ENCODE peak calls at places on chromosomes 7 and 10, in seven cellular contexts. One of them, this sample, is unnamed.

GRCh38 chr7:93092757-93093370 is 24.9 kb downstream of the SAMD9 start:
- DNase-seq in HepG2: peak; percentile 15
- DNase-seq in CD4-positive, alpha-beta memory T cell: no peak
- DNase-seq in aorta: no peak
- DNase-seq in GM23338: peak; percentile 66
- DNase-seq in H1: no peak
- DNase-seq in spleen: no peak
- DNase-seq in this sample: no peak

GRCh38 chr10:61628875-61629513 is 33.7 kb upstream of the CABCOCO1 start:
- DNase-seq in HepG2: peak; percentile 7
- DNase-seq in CD4-positive, alpha-beta memory T cell: no peak
- DNase-seq in aorta: no peak
- DNase-seq in GM23338: peak; percentile 37
- DNase-seq in H1: no peak
- DNase-seq in spleen: no peak
- DNase-seq in this sample: no peak

GRCh38 chr10:43623351-43623750 is 17.1 kb downstream of the ZNF485 start:
- DNase-seq in HepG2: no peak
- DNase-seq in CD4-positive, alpha-beta memory T cell: peak; percentile 37
- DNase-seq in aorta: no peak
- DNase-seq in GM23338: peak; percentile 24
- DNase-seq in H1: no peak
- DNase-seq in spleen: no peak
- DNase-seq in this sample: no peak

GRCh38 chr10:110404374-110404773 is 93.3 kb upstream of the DUSP5 start:
- DNase-seq in HepG2: no peak
- DNase-seq in CD4-positive, alpha-beta memory T cell: no peak
- DNase-seq in aorta: no peak
- DNase-seq in GM23338: no peak
- DNase-seq in H1: no peak
- DNase-seq in spleen: no peak
- DNase-seq in this sample: no peak

GRCh38 chr10:113052076-113052830 is 102.2 kb downstream of the TCF7L2 start:
- DNase-seq in HepG2: no peak
- DNase-seq in CD4-positive, alpha-beta memory T cell: no peak
- DNase-seq in aorta: no peak
- DNase-seq in GM23338: no peak
- DNase-seq in H1: no peak
- DNase-seq in spleen: no peak
- DNase-seq in this sample: no peak

GRCh38 chr7:38147005-38147404 is 31.0 kb upstream of the STARD3NL start:
- DNase-seq in HepG2: peak; percentile 9
- DNase-seq in CD4-positive, alpha-beta memory T cell: no peak
- DNase-seq in aorta: no peak
- DNase-seq in GM23338: no peak
- DNase-seq in H1: no peak
- DNase-seq in spleen: no peak
- DNase-seq in this sample: no peak

GRCh38 chr10:123678376-123678775 is 12.2 kb downstream of the GPR26 start:
- DNase-seq in HepG2: no peak
- DNase-seq in CD4-positive, alpha-beta memory T cell: no peak
- DNase-seq in aorta: no peak
- DNase-seq in GM23338: peak; percentile 56
- DNase-seq in H1: no peak
- DNase-seq in spleen: no peak
- DNase-seq in this sample: no peak

GRCh38 chr7:106110885-106111670 is 1.0 kb downstream of the SYPL1 start:
- DNase-seq in HepG2: no peak
- DNase-seq in CD4-positive, alpha-beta memory T cell: peak; percentile 16
- DNase-seq in aorta: no peak
- DNase-seq in GM23338: no peak
- DNase-seq in H1: no peak
- DNase-seq in spleen: no peak
- DNase-seq in this sample: no peak

GRCh38 chr7:44638611-44639557 is 32.5 kb downstream of the OGDH start:
- DNase-seq in HepG2: peak; percentile 62
- DNase-seq in CD4-positive, alpha-beta memory T cell: peak; percentile 72
- DNase-seq in aorta: peak; percentile 86
- DNase-seq in GM23338: peak; percentile 53
- DNase-seq in H1: peak; percentile 48
- DNase-seq in spleen: peak; percentile 95
- DNase-seq in this sample: peak; percentile 76

GRCh38 chr7:44636926-44637325 is 30.5 kb downstream of the OGDH start:
- DNase-seq in HepG2: no peak
- DNase-seq in CD4-positive, alpha-beta memory T cell: no peak
- DNase-seq in aorta: no peak
- DNase-seq in GM23338: no peak
- DNase-seq in H1: no peak
- DNase-seq in spleen: no peak
- DNase-seq in this sample: no peak

GRCh38 chr7:44639701-44640321 is 33.4 kb downstream of the OGDH start:
- DNase-seq in HepG2: peak; percentile 83
- DNase-seq in CD4-positive, alpha-beta memory T cell: no peak
- DNase-seq in aorta: no peak
- DNase-seq in GM23338: peak; percentile 69
- DNase-seq in H1: no peak
- DNase-seq in spleen: no peak
- DNase-seq in this sample: no peak

GRCh38 chr7:44636041-44636580 is 29.7 kb downstream of the OGDH start:
- DNase-seq in HepG2: no peak
- DNase-seq in CD4-positive, alpha-beta memory T cell: no peak
- DNase-seq in aorta: no peak
- DNase-seq in GM23338: no peak
- DNase-seq in H1: no peak
- DNase-seq in spleen: no peak
- DNase-seq in this sample: no peak

DNA sequence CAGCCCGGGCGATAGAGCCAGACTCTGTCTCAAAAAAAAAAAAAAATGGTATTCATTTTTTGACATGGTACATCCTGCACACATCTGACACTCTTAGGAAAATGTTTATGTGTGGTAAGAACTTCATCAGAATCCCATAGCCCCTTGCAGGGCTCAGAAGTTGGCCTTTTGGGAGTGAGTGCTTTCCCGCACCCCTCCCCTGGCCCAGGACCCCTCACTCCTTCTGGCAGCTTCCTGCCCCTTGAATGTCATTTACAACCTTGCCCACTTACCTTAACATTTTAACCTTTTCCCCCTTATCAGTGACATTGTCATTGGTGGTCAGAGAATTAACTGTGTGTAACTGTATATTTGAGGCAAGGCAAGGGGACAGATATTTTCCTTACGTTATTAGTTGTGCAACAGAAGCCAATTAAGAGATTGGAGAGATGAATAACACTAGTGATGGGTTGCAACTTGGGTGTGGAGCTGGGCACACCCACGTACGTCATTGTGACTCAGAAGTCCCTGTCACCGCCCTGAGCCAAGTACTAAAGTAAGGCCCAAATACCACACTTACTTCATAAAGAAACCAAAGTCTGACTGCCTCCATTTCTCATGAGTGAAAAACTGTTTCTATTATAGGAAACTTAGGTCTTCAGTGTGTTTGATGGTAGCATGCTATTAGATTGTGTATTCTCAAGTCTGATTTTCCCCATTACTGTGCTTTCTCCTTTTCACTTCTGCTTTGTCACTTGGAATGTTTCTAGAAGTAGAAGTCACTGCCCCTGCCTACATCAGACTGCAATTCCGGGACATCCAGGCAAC is 31.6 kb downstream of the OGDH start:
- DNase-seq in HepG2: no peak
- DNase-seq in CD4-positive, alpha-beta memory T cell: peak; percentile 84
- DNase-seq in aorta: no peak
- DNase-seq in GM23338: no peak
- DNase-seq in H1: peak; percentile 23
- DNase-seq in spleen: no peak
- DNase-seq in this sample: peak; percentile 68
- H3K4me3 ChIP-seq in HepG2: no peak overlapping the region
- H3K4me3 ChIP-seq in CD4-positive, alpha-beta memory T cell: peak overlapping the region; percentile 48
- H3K4me3 ChIP-seq in aorta: no peak overlapping the region
- H3K4me3 ChIP-seq in GM23338: no peak overlapping the region
- H3K4me3 ChIP-seq in H1: no peak overlapping the region
- H3K4me3 ChIP-seq in spleen: no peak overlapping the region
- H3K4me3 ChIP-seq in this sample: peak overlapping the region; percentile 5

GRCh38 chr7:138979988-138980574 is 1.1 kb downstream of the KIAA1549 start:
- DNase-seq in HepG2: no peak
- DNase-seq in CD4-positive, alpha-beta memory T cell: no peak
- DNase-seq in aorta: no peak
- DNase-seq in GM23338: no peak
- DNase-seq in H1: no peak
- DNase-seq in spleen: no peak
- DNase-seq in this sample: no peak

GRCh38 chr7:138982204-138982623 is 1.0 kb upstream of the KIAA1549 start:
- DNase-seq in HepG2: no peak
- DNase-seq in CD4-positive, alpha-beta memory T cell: no peak
- DNase-seq in aorta: no peak
- DNase-seq in GM23338: no peak
- DNase-seq in H1: peak; percentile 58
- DNase-seq in spleen: no peak
- DNase-seq in this sample: no peak

GRCh38 chr7:138981332-138982203 is at the start of gene KIAA1549:
- DNase-seq in HepG2: peak; percentile 33
- DNase-seq in CD4-positive, alpha-beta memory T cell: peak; percentile 29
- DNase-seq in aorta: peak; percentile 87
- DNase-seq in GM23338: peak; percentile 85
- DNase-seq in H1: peak; percentile 83
- DNase-seq in spleen: peak; percentile 87
- DNase-seq in this sample: peak; percentile 12

GRCh38 chr7:138979226-138979979 is 1.8 kb downstream of the KIAA1549 start:
- DNase-seq in HepG2: peak; percentile 26
- DNase-seq in CD4-positive, alpha-beta memory T cell: no peak
- DNase-seq in aorta: no peak
- DNase-seq in GM23338: no peak
- DNase-seq in H1: no peak
- DNase-seq in spleen: no peak
- DNase-seq in this sample: no peak

DNA sequence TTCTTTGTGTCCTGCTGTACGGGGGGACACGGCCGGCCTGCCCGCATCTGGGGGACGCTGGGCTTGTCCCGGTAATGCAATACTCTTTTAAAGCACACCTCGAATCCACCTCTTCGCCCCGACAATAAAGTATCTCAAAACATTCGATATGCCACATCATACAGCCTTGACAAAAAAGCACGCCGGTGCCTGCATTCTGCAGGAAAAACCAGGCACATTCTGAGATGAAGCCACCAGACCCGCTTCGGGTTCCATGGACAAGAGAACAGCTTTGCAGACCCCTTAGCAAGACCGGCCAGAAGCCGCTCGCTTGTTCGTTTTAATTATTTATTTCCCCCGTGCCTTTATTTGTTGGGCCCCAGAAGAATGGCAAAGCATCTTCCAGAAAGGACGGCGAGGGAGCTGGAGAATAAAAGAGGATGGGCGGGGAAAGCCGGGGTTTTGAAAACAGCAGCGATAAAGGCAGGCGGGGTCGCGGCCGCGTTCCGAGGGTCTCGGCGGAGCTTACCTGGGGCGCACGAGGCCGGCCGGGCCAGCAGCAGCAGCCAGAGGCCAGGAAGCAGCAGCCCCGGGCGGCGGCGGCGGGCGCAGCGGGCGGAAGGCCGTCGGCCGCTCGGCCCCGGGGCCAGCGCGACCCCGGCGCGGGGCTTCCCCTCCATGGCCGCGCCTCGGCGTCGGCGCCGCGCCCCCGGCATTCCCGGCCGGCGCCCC is 459 bp downstream of the KIAA1549 start:
- DNase-seq in HepG2: no peak
- DNase-seq in CD4-positive, alpha-beta memory T cell: no peak
- DNase-seq in aorta: peak; percentile 77
- DNase-seq in GM23338: peak; percentile 66
- DNase-seq in H1: peak; percentile 71
- DNase-seq in spleen: peak; percentile 77
- DNase-seq in this sample: no peak
- H3K27ac ChIP-seq in HepG2: no peak overlapping the region
- H3K27ac ChIP-seq in CD4-positive, alpha-beta memory T cell: no peak overlapping the region
- H3K27ac ChIP-seq in aorta: no peak overlapping the region
- H3K27ac ChIP-seq in GM23338: no peak overlapping the region
- H3K27ac ChIP-seq in H1: no peak overlapping the region
- H3K27ac ChIP-seq in spleen: no peak overlapping the region
- H3K27ac ChIP-seq in this sample: no peak overlapping the region

GRCh38 chr10:104304927-104305326 is 33.3 kb downstream of the ITPRIP start:
- DNase-seq in HepG2: no peak
- DNase-seq in CD4-positive, alpha-beta memory T cell: no peak
- DNase-seq in aorta: no peak
- DNase-seq in GM23338: no peak
- DNase-seq in H1: no peak
- DNase-seq in spleen: no peak
- DNase-seq in this sample: no peak

GRCh38 chr10:104304346-104304745 is 33.9 kb downstream of the ITPRIP start:
- DNase-seq in HepG2: no peak
- DNase-seq in CD4-positive, alpha-beta memory T cell: no peak
- DNase-seq in aorta: no peak
- DNase-seq in GM23338: no peak
- DNase-seq in H1: no peak
- DNase-seq in spleen: no peak
- DNase-seq in this sample: no peak

GRCh38 chr10:104308439-104308903 is 29.8 kb downstream of the ITPRIP start:
- DNase-seq in HepG2: no peak
- DNase-seq in CD4-positive, alpha-beta memory T cell: peak; percentile 50
- DNase-seq in aorta: no peak
- DNase-seq in GM23338: no peak
- DNase-seq in H1: no peak
- DNase-seq in spleen: no peak
- DNase-seq in this sample: no peak

GRCh38 chr10:104307576-104308438 is 30.5 kb downstream of the ITPRIP start:
- DNase-seq in HepG2: no peak
- DNase-seq in CD4-positive, alpha-beta memory T cell: no peak
- DNase-seq in aorta: no peak
- DNase-seq in GM23338: no peak
- DNase-seq in H1: no peak
- DNase-seq in spleen: no peak
- DNase-seq in this sample: no peak

DNA sequence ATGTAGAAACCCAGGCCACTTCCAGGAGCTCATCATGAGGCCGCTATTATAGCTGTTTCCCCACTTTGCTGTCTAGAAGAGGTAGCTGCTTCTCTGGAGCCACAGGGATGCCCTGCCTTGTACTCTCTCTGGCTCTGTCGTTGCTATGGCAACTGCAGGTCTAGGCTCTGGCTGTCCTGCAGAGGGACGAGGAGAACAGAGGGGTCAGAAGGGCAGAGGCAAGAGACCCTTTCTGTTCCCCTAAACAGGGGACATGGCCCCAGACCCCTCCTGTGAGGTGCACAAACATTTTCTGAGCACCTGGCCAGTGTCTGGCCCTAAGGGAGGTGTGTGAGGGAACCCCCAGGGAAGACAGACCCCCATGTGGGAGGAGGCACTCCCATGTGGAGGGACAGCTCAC is 31.4 kb downstream of the ITPRIP start:
- DNase-seq in HepG2: no peak
- DNase-seq in CD4-positive, alpha-beta memory T cell: no peak
- DNase-seq in aorta: no peak
- DNase-seq in GM23338: peak; percentile 65
- DNase-seq in H1: no peak
- DNase-seq in spleen: no peak
- DNase-seq in this sample: no peak
- H3K4me3 ChIP-seq in HepG2: no peak overlapping the region
- H3K4me3 ChIP-seq in CD4-positive, alpha-beta memory T cell: no peak overlapping the region
- H3K4me3 ChIP-seq in aorta: no peak overlapping the region
- H3K4me3 ChIP-seq in GM23338: no peak overlapping the region
- H3K4me3 ChIP-seq in H1: no peak overlapping the region
- H3K4me3 ChIP-seq in spleen: no peak overlapping the region
- H3K4me3 ChIP-seq in this sample: no peak overlapping the region

GRCh38 chr10:104315486-104315921 is 22.8 kb downstream of the ITPRIP start:
- DNase-seq in HepG2: no peak
- DNase-seq in CD4-positive, alpha-beta memory T cell: no peak
- DNase-seq in aorta: no peak
- DNase-seq in GM23338: no peak
- DNase-seq in H1: no peak
- DNase-seq in spleen: peak; percentile 74
- DNase-seq in this sample: no peak

GRCh38 chr10:104314591-104315485 is 23.4 kb downstream of the ITPRIP start:
- DNase-seq in HepG2: no peak
- DNase-seq in CD4-positive, alpha-beta memory T cell: no peak
- DNase-seq in aorta: no peak
- DNase-seq in GM23338: no peak
- DNase-seq in H1: no peak
- DNase-seq in spleen: peak; percentile 72
- DNase-seq in this sample: no peak

GRCh38 chr10:104311184-104311720 is 27.0 kb downstream of the ITPRIP start:
- DNase-seq in HepG2: no peak
- DNase-seq in CD4-positive, alpha-beta memory T cell: no peak
- DNase-seq in aorta: no peak
- DNase-seq in GM23338: no peak
- DNase-seq in H1: no peak
- DNase-seq in spleen: no peak
- DNase-seq in this sample: no peak

DNA sequence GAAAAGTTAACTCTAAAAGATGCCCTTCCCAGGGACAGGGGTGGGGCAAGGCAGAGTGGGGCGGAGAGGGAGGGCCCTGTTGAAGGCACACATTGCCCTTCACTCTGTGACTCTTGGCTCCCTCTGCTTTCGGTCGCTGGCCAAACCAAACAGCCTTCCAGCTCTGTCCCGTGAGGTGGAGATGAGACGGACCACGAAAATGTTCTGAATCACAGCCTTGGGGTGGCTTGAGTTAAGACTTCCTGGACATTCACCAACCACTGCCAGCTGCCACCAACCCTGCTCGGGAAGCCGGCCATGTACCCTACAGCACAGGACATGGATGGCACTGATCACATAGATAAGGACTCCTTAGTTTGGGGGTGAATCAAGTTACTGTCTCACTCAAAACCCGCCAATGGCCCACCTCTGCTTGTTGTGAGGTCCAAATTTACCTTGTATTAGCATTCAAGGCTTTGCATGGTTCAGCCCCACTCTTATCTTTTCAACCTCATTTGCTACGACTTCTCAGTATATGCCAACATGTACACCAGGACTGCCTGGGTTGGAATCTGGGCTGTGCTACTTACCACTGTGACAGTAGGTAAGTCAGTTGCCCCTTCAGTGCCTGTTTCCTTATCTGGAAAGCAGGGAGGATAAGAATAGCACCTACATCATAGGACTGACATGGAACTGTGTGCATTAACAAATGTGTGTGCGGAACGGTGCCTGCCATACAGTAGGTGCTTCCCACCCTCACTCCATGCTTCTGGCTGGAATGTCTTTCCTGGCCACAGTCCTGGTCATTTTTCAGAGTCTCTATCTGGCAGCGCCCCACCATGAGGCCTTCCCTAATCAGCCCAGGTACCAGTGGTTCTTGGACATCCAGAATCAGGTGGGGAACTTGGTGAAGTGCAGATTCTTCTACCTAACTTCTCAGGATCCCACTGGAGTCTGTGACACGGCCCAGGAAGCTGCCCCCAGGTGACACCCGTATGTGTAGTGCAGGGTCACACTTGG is 28.0 kb downstream of the ITPRIP start:
- DNase-seq in HepG2: no peak
- DNase-seq in CD4-positive, alpha-beta memory T cell: no peak
- DNase-seq in aorta: peak; percentile 96
- DNase-seq in GM23338: no peak
- DNase-seq in H1: no peak
- DNase-seq in spleen: no peak
- DNase-seq in this sample: no peak
- H3K27ac ChIP-seq in HepG2: no peak overlapping the region
- H3K27ac ChIP-seq in CD4-positive, alpha-beta memory T cell: no peak overlapping the region
- H3K27ac ChIP-seq in aorta: peak overlapping the region; percentile 78
- H3K27ac ChIP-seq in GM23338: no peak overlapping the region
- H3K27ac ChIP-seq in H1: no peak overlapping the region
- H3K27ac ChIP-seq in spleen: peak overlapping the region; percentile 12
- H3K27ac ChIP-seq in this sample: no peak overlapping the region